ENCODE peak calls at places on chromosome 4, in eight cellular contexts. One of them, this sample, is unnamed.

GRCh38 chr4:40995850-40996249 is 218.5 kb downstream of the APBB2 start:
- DNase-seq in endodermal cell: no peak
- DNase-seq in AG04450: no peak
- DNase-seq in cardiac muscle cell: no peak
- DNase-seq in fibroblast of lung: peak
- DNase-seq in dorsolateral prefrontal cortex: no peak
- DNase-seq in PC-3: no peak
- DNase-seq in suprapubic skin: no peak
- DNase-seq in this sample: peak

GRCh38 chr4:9949573-9949972 is 71.7 kb downstream of the SLC2A9 start:
- DNase-seq in endodermal cell: no peak
- DNase-seq in AG04450: no peak
- DNase-seq in cardiac muscle cell: peak
- DNase-seq in fibroblast of lung: no peak
- DNase-seq in dorsolateral prefrontal cortex: no peak
- DNase-seq in PC-3: no peak
- DNase-seq in suprapubic skin: no peak
- DNase-seq in this sample: no peak

GRCh38 chr4:149605601-149606378 is 209.9 kb downstream of the IQCM start:
- DNase-seq in endodermal cell: peak
- DNase-seq in AG04450: peak
- DNase-seq in cardiac muscle cell: no peak
- DNase-seq in fibroblast of lung: peak
- DNase-seq in dorsolateral prefrontal cortex: no peak
- DNase-seq in PC-3: peak
- DNase-seq in suprapubic skin: no peak
- DNase-seq in this sample: no peak

GRCh38 chr4:15963568-15963967 is 593 bp upstream of the FGFBP2 start:
- DNase-seq in endodermal cell: no peak
- DNase-seq in AG04450: no peak
- DNase-seq in cardiac muscle cell: no peak
- DNase-seq in fibroblast of lung: no peak
- DNase-seq in dorsolateral prefrontal cortex: no peak
- DNase-seq in PC-3: no peak
- DNase-seq in suprapubic skin: no peak
- DNase-seq in this sample: no peak

GRCh38 chr4:2886622-2887021 is 43.0 kb downstream of the ADD1 start:
- DNase-seq in endodermal cell: no peak
- DNase-seq in AG04450: no peak
- DNase-seq in cardiac muscle cell: peak
- DNase-seq in fibroblast of lung: no peak
- DNase-seq in dorsolateral prefrontal cortex: no peak
- DNase-seq in PC-3: no peak
- DNase-seq in suprapubic skin: no peak
- DNase-seq in this sample: no peak

GRCh38 chr4:149676076-149676475 is 139.6 kb downstream of the IQCM start:
- DNase-seq in endodermal cell: no peak
- DNase-seq in AG04450: no peak
- DNase-seq in cardiac muscle cell: no peak
- DNase-seq in fibroblast of lung: peak
- DNase-seq in dorsolateral prefrontal cortex: no peak
- DNase-seq in PC-3: no peak
- DNase-seq in suprapubic skin: no peak
- DNase-seq in this sample: no peak

GRCh38 chr4:138910914-138911336 is 104.7 kb upstream of the NOCT start:
- DNase-seq in endodermal cell: peak
- DNase-seq in AG04450: peak
- DNase-seq in cardiac muscle cell: peak
- DNase-seq in fibroblast of lung: peak
- DNase-seq in dorsolateral prefrontal cortex: peak
- DNase-seq in PC-3: peak
- DNase-seq in suprapubic skin: peak
- DNase-seq in this sample: peak

GRCh38 chr4:110005461-110006056 is 92.9 kb downstream of the EGF start:
- DNase-seq in endodermal cell: no peak
- DNase-seq in AG04450: peak
- DNase-seq in cardiac muscle cell: peak
- DNase-seq in fibroblast of lung: peak
- DNase-seq in dorsolateral prefrontal cortex: no peak
- DNase-seq in PC-3: peak
- DNase-seq in suprapubic skin: no peak
- DNase-seq in this sample: no peak

GRCh38 chr4:56272003-56272402 is 115.3 kb downstream of the AASDH start:
- DNase-seq in endodermal cell: no peak
- DNase-seq in AG04450: no peak
- DNase-seq in cardiac muscle cell: no peak
- DNase-seq in fibroblast of lung: no peak
- DNase-seq in dorsolateral prefrontal cortex: no peak
- DNase-seq in PC-3: no peak
- DNase-seq in suprapubic skin: no peak
- DNase-seq in this sample: no peak

GRCh38 chr4:128225148-128225547 is 62.5 kb downstream of the PGRMC2 start:
- DNase-seq in endodermal cell: no peak
- DNase-seq in AG04450: peak
- DNase-seq in cardiac muscle cell: peak
- DNase-seq in fibroblast of lung: peak
- DNase-seq in dorsolateral prefrontal cortex: no peak
- DNase-seq in PC-3: peak
- DNase-seq in suprapubic skin: no peak
- DNase-seq in this sample: peak

GRCh38 chr4:151960449-151961246 is 199.8 kb upstream of the GATB start:
- DNase-seq in endodermal cell: no peak
- DNase-seq in AG04450: no peak
- DNase-seq in cardiac muscle cell: no peak
- DNase-seq in fibroblast of lung: no peak
- DNase-seq in dorsolateral prefrontal cortex: peak
- DNase-seq in PC-3: peak
- DNase-seq in suprapubic skin: no peak
- DNase-seq in this sample: peak

GRCh38 chr4:119498520-119498919 is 130.1 kb downstream of the PDE5A start:
- DNase-seq in endodermal cell: peak
- DNase-seq in AG04450: no peak
- DNase-seq in cardiac muscle cell: no peak
- DNase-seq in fibroblast of lung: no peak
- DNase-seq in dorsolateral prefrontal cortex: peak
- DNase-seq in PC-3: no peak
- DNase-seq in suprapubic skin: no peak
- DNase-seq in this sample: no peak

GRCh38 chr4:140296871-140297570 is 76.4 kb upstream of the SCOC start:
- DNase-seq in endodermal cell: peak
- DNase-seq in AG04450: no peak
- DNase-seq in cardiac muscle cell: no peak
- DNase-seq in fibroblast of lung: peak
- DNase-seq in dorsolateral prefrontal cortex: peak
- DNase-seq in PC-3: peak
- DNase-seq in suprapubic skin: no peak
- DNase-seq in this sample: no peak

GRCh38 chr4:142474398-142475087 is 371.6 kb downstream of the INPP4B start:
- DNase-seq in endodermal cell: no peak
- DNase-seq in AG04450: no peak
- DNase-seq in cardiac muscle cell: no peak
- DNase-seq in fibroblast of lung: peak
- DNase-seq in dorsolateral prefrontal cortex: no peak
- DNase-seq in PC-3: peak
- DNase-seq in suprapubic skin: no peak
- DNase-seq in this sample: no peak

GRCh38 chr4:100288811-100289529 is 98.7 kb upstream of the DDIT4L start:
- DNase-seq in endodermal cell: no peak
- DNase-seq in AG04450: no peak
- DNase-seq in cardiac muscle cell: no peak
- DNase-seq in fibroblast of lung: no peak
- DNase-seq in dorsolateral prefrontal cortex: no peak
- DNase-seq in PC-3: no peak
- DNase-seq in suprapubic skin: no peak
- DNase-seq in this sample: no peak

GRCh38 chr4:52751349-52751911 is at the start of gene ERVMER34-1:
- DNase-seq in endodermal cell: peak
- DNase-seq in AG04450: no peak
- DNase-seq in cardiac muscle cell: peak
- DNase-seq in fibroblast of lung: peak
- DNase-seq in dorsolateral prefrontal cortex: peak
- DNase-seq in PC-3: peak
- DNase-seq in suprapubic skin: peak
- DNase-seq in this sample: no peak

GRCh38 chr4:32334759-32335158 is 1614.6 kb downstream of the PCDH7 start:
- DNase-seq in endodermal cell: no peak
- DNase-seq in AG04450: no peak
- DNase-seq in cardiac muscle cell: no peak
- DNase-seq in fibroblast of lung: no peak
- DNase-seq in dorsolateral prefrontal cortex: no peak
- DNase-seq in PC-3: no peak
- DNase-seq in suprapubic skin: no peak
- DNase-seq in this sample: no peak

GRCh38 chr4:173192375-173193162 is 24.0 kb downstream of the GALNT7 start:
- DNase-seq in endodermal cell: no peak
- DNase-seq in AG04450: no peak
- DNase-seq in cardiac muscle cell: no peak
- DNase-seq in fibroblast of lung: no peak
- DNase-seq in dorsolateral prefrontal cortex: no peak
- DNase-seq in PC-3: no peak
- DNase-seq in suprapubic skin: no peak
- DNase-seq in this sample: no peak

DNA sequence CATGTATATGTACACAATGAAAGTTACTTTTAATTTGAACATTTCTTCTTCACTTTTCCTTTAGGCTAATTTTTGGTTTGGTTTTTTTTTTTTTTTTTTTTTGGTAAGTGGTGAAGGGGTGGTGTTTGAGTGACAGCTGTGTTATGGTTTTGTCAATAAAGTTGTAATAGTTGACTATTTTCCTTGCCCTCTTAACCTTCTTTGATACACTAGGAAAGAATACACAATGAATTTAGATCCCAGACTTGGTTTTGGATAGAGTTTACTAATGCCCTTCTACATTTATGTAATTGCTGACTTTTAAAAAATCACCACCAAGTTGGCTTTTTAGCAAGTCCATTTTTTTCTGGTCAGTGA is 38.1 kb upstream of the MSMO1 start:
- DNase-seq in endodermal cell: no peak
- DNase-seq in AG04450: no peak
- DNase-seq in cardiac muscle cell: no peak
- DNase-seq in fibroblast of lung: no peak
- DNase-seq in dorsolateral prefrontal cortex: no peak
- DNase-seq in PC-3: no peak
- DNase-seq in suprapubic skin: no peak
- DNase-seq in this sample: no peak
- H3K27ac ChIP-seq in endodermal cell: no peak
- H3K27ac ChIP-seq in AG04450: no peak
- H3K27ac ChIP-seq in cardiac muscle cell: no peak
- H3K27ac ChIP-seq in fibroblast of lung: no peak
- H3K27ac ChIP-seq in dorsolateral prefrontal cortex: no peak
- H3K27ac ChIP-seq in PC-3: no peak
- H3K27ac ChIP-seq in suprapubic skin: no peak
- H3K27ac ChIP-seq in this sample: no peak

GRCh38 chr4:99099311-99099710 is 10.7 kb upstream of the ADH5 start:
- DNase-seq in endodermal cell: no peak
- DNase-seq in AG04450: no peak
- DNase-seq in cardiac muscle cell: no peak
- DNase-seq in fibroblast of lung: no peak
- DNase-seq in dorsolateral prefrontal cortex: no peak
- DNase-seq in PC-3: no peak
- DNase-seq in suprapubic skin: no peak
- DNase-seq in this sample: no peak
- H3K4me3 ChIP-seq in endodermal cell: no peak
- H3K4me3 ChIP-seq in AG04450: no peak
- H3K4me3 ChIP-seq in cardiac muscle cell: no peak
- H3K4me3 ChIP-seq in fibroblast of lung: no peak
- H3K4me3 ChIP-seq in dorsolateral prefrontal cortex: no peak
- H3K4me3 ChIP-seq in PC-3: no peak
- H3K4me3 ChIP-seq in suprapubic skin: no peak
- H3K4me3 ChIP-seq in this sample: no peak

DNA sequence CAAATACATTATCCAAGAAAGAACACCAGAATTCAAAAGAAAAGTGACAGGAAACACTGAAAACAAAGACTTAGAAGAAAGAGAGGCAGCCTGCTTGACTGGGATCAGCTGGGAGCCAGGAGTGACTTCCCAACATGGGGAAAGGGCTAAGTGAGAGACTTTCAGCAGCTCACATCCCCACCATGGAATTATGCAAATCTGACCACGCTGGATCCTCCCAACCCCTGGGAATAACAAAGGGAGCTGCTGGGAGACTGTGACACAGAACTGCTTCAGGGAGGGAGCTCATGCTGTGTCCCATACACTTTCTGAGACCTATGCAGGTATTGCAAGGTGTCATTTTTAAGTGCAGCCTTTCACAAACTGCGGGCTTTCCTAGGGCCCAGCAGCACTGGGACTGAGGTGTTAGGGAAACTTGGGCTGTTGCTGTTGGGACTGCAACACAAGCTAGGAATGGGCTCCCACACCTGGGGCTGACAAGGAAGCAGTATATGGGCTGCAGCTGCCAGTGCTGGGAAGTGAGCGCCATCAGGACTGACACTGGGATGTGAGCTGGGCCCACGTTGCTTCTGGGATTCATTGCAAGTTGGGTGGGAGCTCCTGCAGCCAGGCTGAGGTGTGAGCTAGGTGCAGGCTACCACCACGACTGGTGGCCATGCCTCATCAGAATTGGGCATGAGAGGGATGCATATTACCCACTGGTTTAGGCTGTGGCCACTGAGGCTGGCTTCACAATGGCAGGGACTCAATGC is 139.1 kb downstream of the KDR start:
- DNase-seq in endodermal cell: peak
- DNase-seq in AG04450: no peak
- DNase-seq in cardiac muscle cell: no peak
- DNase-seq in fibroblast of lung: no peak
- DNase-seq in dorsolateral prefrontal cortex: no peak
- DNase-seq in PC-3: no peak
- DNase-seq in suprapubic skin: no peak
- DNase-seq in this sample: no peak
- H3K27ac ChIP-seq in endodermal cell: peak
- H3K27ac ChIP-seq in AG04450: no peak
- H3K27ac ChIP-seq in cardiac muscle cell: no peak
- H3K27ac ChIP-seq in fibroblast of lung: no peak
- H3K27ac ChIP-seq in dorsolateral prefrontal cortex: no peak
- H3K27ac ChIP-seq in PC-3: no peak
- H3K27ac ChIP-seq in suprapubic skin: no peak
- H3K27ac ChIP-seq in this sample: no peak

DNA sequence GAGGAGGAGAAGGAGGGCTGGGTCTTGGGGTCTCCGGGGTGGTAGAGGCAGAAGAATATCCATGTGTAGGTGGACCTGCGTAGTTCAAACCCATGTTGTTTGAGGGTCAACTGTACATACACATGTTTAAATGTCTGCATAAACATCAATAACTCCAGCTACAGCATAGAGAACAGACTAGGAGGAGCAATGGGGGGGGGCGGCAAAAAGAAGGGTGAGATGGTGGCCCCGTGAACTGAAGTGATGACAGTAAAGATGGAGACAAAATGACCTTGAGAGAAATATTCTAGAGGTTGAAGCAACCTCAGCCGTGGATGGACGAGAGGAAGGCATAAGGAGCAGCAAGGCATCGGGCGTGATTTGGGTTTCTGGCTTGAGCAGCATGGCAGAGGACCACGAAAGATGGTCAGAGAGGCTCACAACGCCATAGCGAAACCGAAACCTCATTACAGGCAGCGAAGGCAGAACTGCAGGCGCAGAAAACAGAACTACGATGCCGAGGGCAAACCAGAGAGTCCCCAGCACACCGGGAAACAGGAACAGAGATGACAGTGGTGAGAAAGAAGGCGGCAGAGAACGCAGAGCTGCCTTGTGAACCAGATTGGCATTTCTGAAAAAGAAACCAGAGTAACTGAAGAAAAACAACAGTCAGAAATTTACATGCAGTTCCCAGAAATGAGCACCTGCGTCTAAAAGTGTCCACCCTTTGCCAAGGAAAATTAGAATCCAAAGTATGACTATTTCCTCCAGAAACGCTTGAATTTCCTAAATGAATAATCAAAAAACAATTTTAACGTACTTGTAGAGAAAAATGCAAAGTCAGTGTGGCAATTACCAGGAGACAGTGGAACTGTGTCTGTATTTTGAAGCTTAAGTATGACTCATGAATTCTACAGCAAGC is 50.2 kb upstream of the ENPP6 start:
- DNase-seq in endodermal cell: peak
- DNase-seq in AG04450: peak
- DNase-seq in cardiac muscle cell: no peak
- DNase-seq in fibroblast of lung: peak
- DNase-seq in dorsolateral prefrontal cortex: no peak
- DNase-seq in PC-3: peak
- DNase-seq in suprapubic skin: no peak
- DNase-seq in this sample: no peak
- H3K4me3 ChIP-seq in endodermal cell: no peak
- H3K4me3 ChIP-seq in AG04450: peak
- H3K4me3 ChIP-seq in cardiac muscle cell: no peak
- H3K4me3 ChIP-seq in fibroblast of lung: no peak
- H3K4me3 ChIP-seq in dorsolateral prefrontal cortex: peak
- H3K4me3 ChIP-seq in PC-3: peak
- H3K4me3 ChIP-seq in suprapubic skin: peak
- H3K4me3 ChIP-seq in this sample: no peak

This sample was measured in SJCRH30.